ENCODE peak calls at places on chromosomes 1 and 21, in four cellular contexts. One of them, this sample, is unnamed.

GRCh38 chr1:19639999-19640362 is 4.1 kb upstream of the NBL1 start:
- DNase-seq in H54: no peak
- DNase-seq in esophagus muscularis mucosa: no peak
- DNase-seq in K562: no peak
- DNase-seq in this sample: no peak

GRCh38 chr1:202630541-202630940 is 79.7 kb downstream of the SYT2 start:
- DNase-seq in H54: no peak
- DNase-seq in esophagus muscularis mucosa: no peak
- DNase-seq in K562: no peak
- DNase-seq in this sample: no peak

GRCh38 chr1:151476083-151476482 is 16.8 kb upstream of the POGZ start:
- DNase-seq in H54: no peak
- DNase-seq in esophagus muscularis mucosa: peak; percentile 21
- DNase-seq in K562: no peak
- DNase-seq in this sample: no peak

GRCh38 chr1:29869802-29870201 is 633.5 kb downstream of the PTPRU start:
- DNase-seq in H54: no peak
- DNase-seq in esophagus muscularis mucosa: no peak
- DNase-seq in K562: no peak
- DNase-seq in this sample: no peak

GRCh38 chr1:93433407-93433961 is 14.4 kb upstream of the FNBP1L start:
- DNase-seq in H54: no peak
- DNase-seq in esophagus muscularis mucosa: no peak
- DNase-seq in K562: no peak
- DNase-seq in this sample: no peak

GRCh38 chr1:234768569-234769283 is 158.7 kb upstream of the IRF2BP2 start:
- DNase-seq in H54: no peak
- DNase-seq in esophagus muscularis mucosa: no peak
- DNase-seq in K562: no peak
- DNase-seq in this sample: no peak

GRCh38 chr1:187549540-187549939 is 720.8 kb downstream of the PLA2G4A start:
- DNase-seq in H54: no peak
- DNase-seq in esophagus muscularis mucosa: no peak
- DNase-seq in K562: no peak
- DNase-seq in this sample: no peak

GRCh38 chr21:14913576-14914146 is 151.1 kb downstream of the NRIP1 start:
- DNase-seq in H54: no peak
- DNase-seq in esophagus muscularis mucosa: no peak
- DNase-seq in K562: no peak
- DNase-seq in this sample: no peak

GRCh38 chr1:244904119-244904518 is 39.8 kb upstream of the HNRNPU start:
- DNase-seq in H54: no peak
- DNase-seq in esophagus muscularis mucosa: no peak
- DNase-seq in K562: no peak
- DNase-seq in this sample: no peak

GRCh38 chr1:40393173-40393572 is 19.6 kb downstream of the SMAP2 start:
- DNase-seq in H54: no peak
- DNase-seq in esophagus muscularis mucosa: no peak
- DNase-seq in K562: no peak
- DNase-seq in this sample: no peak

GRCh38 chr1:23367791-23368561 is 1.7 kb downstream of the ZNF436 start:
- DNase-seq in H54: peak; percentile 87
- DNase-seq in esophagus muscularis mucosa: peak; percentile 99
- DNase-seq in K562: peak; percentile 100
- DNase-seq in this sample: peak; percentile 99

GRCh38 chr1:83022206-83022605 is 976.7 kb downstream of the TTLL7 start:
- DNase-seq in H54: no peak
- DNase-seq in esophagus muscularis mucosa: no peak
- DNase-seq in K562: no peak
- DNase-seq in this sample: no peak

GRCh38 chr21:29418813-29419212 is 120.1 kb downstream of the BACH1 start:
- DNase-seq in H54: no peak
- DNase-seq in esophagus muscularis mucosa: no peak
- DNase-seq in K562: no peak
- DNase-seq in this sample: no peak

GRCh38 chr1:55876276-55877060 is 661.3 kb upstream of the USP24 start:
- DNase-seq in H54: no peak
- DNase-seq in esophagus muscularis mucosa: no peak
- DNase-seq in K562: no peak
- DNase-seq in this sample: no peak

GRCh38 chr1:22930235-22930912 is 42.3 kb downstream of the LACTBL1 start:
- DNase-seq in H54: peak; percentile 54
- DNase-seq in esophagus muscularis mucosa: no peak
- DNase-seq in K562: peak; percentile 75
- DNase-seq in this sample: peak; percentile 49

GRCh38 chr1:213051127-213051880 is at the start of gene RPS6KC1:
- DNase-seq in H54: peak; percentile 82
- DNase-seq in esophagus muscularis mucosa: peak; percentile 95
- DNase-seq in K562: peak; percentile 97
- DNase-seq in this sample: peak; percentile 87
- TF ChIP-seq POLR2A in H54: peak; percentile 61
- TF ChIP-seq POLR2A in esophagus muscularis mucosa: no peak
- TF ChIP-seq POLR2A in K562: peak; percentile 84
- TF ChIP-seq POLR2A in this sample: peak; percentile 65

DNA sequence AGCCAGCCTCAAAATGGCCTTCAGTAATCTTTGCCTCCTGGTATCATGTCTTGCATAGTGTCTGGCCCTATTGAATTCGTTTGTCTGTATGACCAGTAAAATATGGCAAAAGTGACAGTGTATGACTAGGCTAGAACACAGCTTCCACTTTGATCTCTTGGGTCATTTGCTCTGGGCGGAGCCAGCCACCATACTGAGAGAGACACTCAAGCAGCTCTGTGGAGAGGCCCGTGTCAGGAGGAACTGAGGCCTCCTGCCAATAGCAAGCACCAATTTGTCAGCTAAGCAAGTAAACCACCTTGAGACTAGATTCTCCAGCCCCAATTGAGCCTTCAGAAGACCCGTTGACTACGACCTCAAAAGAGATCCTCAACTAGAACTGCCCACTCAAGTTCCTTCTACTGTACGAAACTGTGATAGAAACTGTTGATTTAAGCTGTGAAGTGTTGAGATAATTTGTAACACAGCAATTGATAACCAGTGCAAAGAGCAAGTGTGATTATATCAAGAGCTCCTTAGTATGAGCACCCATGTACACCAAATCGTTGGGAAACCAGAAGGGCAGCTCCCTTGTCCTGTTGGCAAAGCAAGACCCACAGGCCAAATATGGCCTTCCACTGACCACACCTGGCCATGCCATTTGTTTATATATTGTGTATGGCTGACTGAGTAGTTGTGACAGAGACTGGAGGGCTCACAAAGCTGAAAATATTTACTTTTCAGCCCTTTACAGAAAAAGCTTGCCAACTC is 52.7 kb upstream of the SERBP1 start:
- DNase-seq in H54: no peak
- DNase-seq in esophagus muscularis mucosa: no peak
- DNase-seq in K562: peak; percentile 47
- DNase-seq in this sample: no peak
- TF ChIP-seq POLR2A in H54: no peak
- TF ChIP-seq POLR2A in esophagus muscularis mucosa: no peak
- TF ChIP-seq POLR2A in K562: no peak
- TF ChIP-seq POLR2A in this sample: no peak

GRCh38 chr1:36083635-36084501 is at the start of gene TEKT2:
- DNase-seq in H54: no peak
- DNase-seq in esophagus muscularis mucosa: peak; percentile 85
- DNase-seq in K562: no peak
- DNase-seq in this sample: peak; percentile 43

GRCh38 chr1:36085126-36085525 is 1.2 kb downstream of the TEKT2 start:
- DNase-seq in H54: no peak
- DNase-seq in esophagus muscularis mucosa: no peak
- DNase-seq in K562: no peak
- DNase-seq in this sample: no peak

GRCh38 chr1:36085686-36086526 is 2.0 kb downstream of the TEKT2 start:
- DNase-seq in H54: no peak
- DNase-seq in esophagus muscularis mucosa: no peak
- DNase-seq in K562: no peak
- DNase-seq in this sample: no peak

GRCh38 chr1:36083219-36083618 is 675 bp upstream of the TEKT2 start:
- DNase-seq in H54: no peak
- DNase-seq in esophagus muscularis mucosa: peak; percentile 34
- DNase-seq in K562: no peak
- DNase-seq in this sample: no peak

GRCh38 chr1:36084502-36085115 is 715 bp downstream of the TEKT2 start:
- DNase-seq in H54: no peak
- DNase-seq in esophagus muscularis mucosa: no peak
- DNase-seq in K562: no peak
- DNase-seq in this sample: no peak
- TF ChIP-seq POLR2A in H54: no peak
- TF ChIP-seq POLR2A in esophagus muscularis mucosa: no peak
- TF ChIP-seq POLR2A in K562: no peak
- TF ChIP-seq POLR2A in this sample: no peak

GRCh38 chr21:33403786-33404571 is 766 bp downstream of the IFNGR2 start:
- DNase-seq in H54: peak; percentile 51
- DNase-seq in esophagus muscularis mucosa: peak; percentile 92
- DNase-seq in K562: peak; percentile 71
- DNase-seq in this sample: peak; percentile 57

GRCh38 chr21:33403128-33403785 is at the start of gene IFNGR2:
- DNase-seq in H54: peak; percentile 42
- DNase-seq in esophagus muscularis mucosa: no peak
- DNase-seq in K562: peak; percentile 59
- DNase-seq in this sample: peak; percentile 70

GRCh38 chr21:33401617-33401967 is 1.6 kb upstream of the IFNGR2 start:
- DNase-seq in H54: no peak
- DNase-seq in esophagus muscularis mucosa: no peak
- DNase-seq in K562: no peak
- DNase-seq in this sample: no peak

GRCh38 chr21:33399821-33400220 is 3.4 kb upstream of the IFNGR2 start:
- DNase-seq in H54: no peak
- DNase-seq in esophagus muscularis mucosa: no peak
- DNase-seq in K562: no peak
- DNase-seq in this sample: no peak

DNA sequence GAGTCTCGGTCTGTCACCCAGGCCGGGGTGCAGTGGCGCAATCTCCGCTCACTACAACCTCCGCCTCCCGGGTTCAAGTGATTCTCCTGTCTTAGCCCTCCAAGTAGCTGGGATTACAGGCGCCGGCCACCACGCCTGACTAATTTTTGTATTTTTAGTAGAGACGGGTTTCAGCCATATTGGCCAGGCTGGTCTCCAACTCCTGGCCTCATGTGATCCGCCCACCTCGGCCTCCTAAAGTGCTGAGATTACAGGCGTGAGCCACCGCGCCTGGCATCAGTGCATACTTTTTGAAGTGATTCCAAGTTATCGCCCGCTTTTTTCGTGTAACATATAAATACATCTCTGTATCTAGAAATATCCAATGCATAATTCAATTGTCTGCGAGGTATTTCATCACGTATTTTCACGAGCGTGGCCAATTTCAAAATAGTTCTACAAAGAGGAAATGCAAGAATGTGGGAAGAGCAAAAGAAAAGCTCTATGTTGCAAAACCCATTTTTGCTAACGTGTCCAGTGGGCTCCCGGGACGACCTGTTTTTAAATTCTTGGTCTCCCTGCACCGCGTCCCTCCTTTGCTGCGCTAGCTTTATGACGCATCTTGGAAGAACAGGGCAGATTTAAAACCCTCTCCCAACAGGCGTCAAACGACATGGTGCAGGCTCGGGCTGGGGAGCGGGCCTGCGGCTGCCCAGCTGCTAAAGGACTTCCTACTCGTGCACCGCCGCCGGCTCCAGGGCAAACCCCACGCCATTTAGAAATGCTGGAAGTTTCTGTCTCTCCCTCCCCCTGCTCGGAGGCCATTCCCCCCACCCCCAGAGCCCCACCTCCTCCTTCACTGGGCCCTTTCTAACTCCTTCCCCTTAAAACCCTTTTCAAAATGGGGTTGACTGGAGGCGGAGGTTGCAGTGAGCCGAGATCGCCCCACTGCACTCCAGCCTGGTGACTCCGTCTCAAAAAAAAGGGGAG is 918 bp upstream of the IFNGR2 start:
- DNase-seq in H54: no peak
- DNase-seq in esophagus muscularis mucosa: peak; percentile 93
- DNase-seq in K562: no peak
- DNase-seq in this sample: peak; percentile 27
- TF ChIP-seq POLR2A in H54: no peak
- TF ChIP-seq POLR2A in esophagus muscularis mucosa: peak; percentile 33
- TF ChIP-seq POLR2A in K562: no peak
- TF ChIP-seq POLR2A in this sample: no peak

GRCh38 chr1:226658538-226659125 is 80.5 kb downstream of the ITPKB start:
- DNase-seq in H54: no peak
- DNase-seq in esophagus muscularis mucosa: no peak
- DNase-seq in K562: no peak
- DNase-seq in this sample: no peak

GRCh38 chr1:226656201-226656600 is 82.9 kb downstream of the ITPKB start:
- DNase-seq in H54: no peak
- DNase-seq in esophagus muscularis mucosa: no peak
- DNase-seq in K562: no peak
- DNase-seq in this sample: no peak

GRCh38 chr1:226657788-226658537 is 81.1 kb downstream of the ITPKB start:
- DNase-seq in H54: no peak
- DNase-seq in esophagus muscularis mucosa: no peak
- DNase-seq in K562: no peak
- DNase-seq in this sample: no peak

GRCh38 chr1:226655251-226656163 is 83.6 kb downstream of the ITPKB start:
- DNase-seq in H54: peak; percentile 64
- DNase-seq in esophagus muscularis mucosa: no peak
- DNase-seq in K562: no peak
- DNase-seq in this sample: no peak

GRCh38 chr1:226656601-226657277 is 82.3 kb downstream of the ITPKB start:
- DNase-seq in H54: peak; percentile 50
- DNase-seq in esophagus muscularis mucosa: no peak
- DNase-seq in K562: no peak
- DNase-seq in this sample: no peak
- TF ChIP-seq POLR2A in H54: no peak
- TF ChIP-seq POLR2A in esophagus muscularis mucosa: no peak
- TF ChIP-seq POLR2A in K562: no peak
- TF ChIP-seq POLR2A in this sample: no peak

GRCh38 chr1:111596499-111596898 is 23.1 kb upstream of the RAP1A start:
- DNase-seq in H54: no peak
- DNase-seq in esophagus muscularis mucosa: peak; percentile 84
- DNase-seq in K562: no peak
- DNase-seq in this sample: no peak
- TF ChIP-seq POLR2A in H54: no peak
- TF ChIP-seq POLR2A in esophagus muscularis mucosa: no peak
- TF ChIP-seq POLR2A in K562: no peak
- TF ChIP-seq POLR2A in this sample: no peak

This sample was measured in erythroblast.